ENCODE peak calls at places on chromosomes 11 and 22, in seven cellular contexts. One of them, this sample, is unnamed.

GRCh38 chr22:25153961-25154685 is 45.5 kb upstream of the CRYBB3 start:
- DNase-seq in fibroblast of villous mesenchyme: peak
- DNase-seq in adrenal gland: peak
- DNase-seq in glutamatergic neuron: no peak
- DNase-seq in kidney epithelial cell: peak
- DNase-seq in RWPE1: peak
- DNase-seq in fibroblast of mammary gland: peak
- DNase-seq in this sample: peak

GRCh38 chr11:61092908-61093763 is 9.2 kb upstream of the CD5 start:
- DNase-seq in fibroblast of mammary gland: no peak
- DNase-seq in RWPE1: no peak
- DNase-seq in kidney epithelial cell: no peak
- DNase-seq in fibroblast of villous mesenchyme: no peak
- DNase-seq in glutamatergic neuron: no peak
- DNase-seq in adrenal gland: no peak
- DNase-seq in this sample: no peak

GRCh38 chr11:118911880-118912741 is 13.6 kb downstream of the BCL9L start:
- DNase-seq in adrenal gland: peak
- DNase-seq in glutamatergic neuron: peak
- DNase-seq in fibroblast of villous mesenchyme: peak
- DNase-seq in fibroblast of mammary gland: peak
- DNase-seq in kidney epithelial cell: peak
- DNase-seq in RWPE1: peak
- DNase-seq in this sample: peak

GRCh38 chr11:46529086-46529905 is 64.5 kb downstream of the AMBRA1 start:
- DNase-seq in kidney epithelial cell: no peak
- DNase-seq in adrenal gland: peak
- DNase-seq in glutamatergic neuron: peak
- DNase-seq in fibroblast of villous mesenchyme: peak
- DNase-seq in RWPE1: peak
- DNase-seq in fibroblast of mammary gland: peak
- DNase-seq in this sample: peak

GRCh38 chr11:1873048-1873812 is 18.5 kb downstream of the PRR33 start:
- DNase-seq in glutamatergic neuron: peak
- DNase-seq in fibroblast of villous mesenchyme: peak
- DNase-seq in RWPE1: peak
- DNase-seq in adrenal gland: peak
- DNase-seq in fibroblast of mammary gland: peak
- DNase-seq in kidney epithelial cell: peak
- DNase-seq in this sample: peak

GRCh38 chr11:17388609-17389204 is at the start of gene KCNJ11:
- DNase-seq in glutamatergic neuron: no peak
- DNase-seq in fibroblast of mammary gland: no peak
- DNase-seq in RWPE1: no peak
- DNase-seq in kidney epithelial cell: no peak
- DNase-seq in adrenal gland: no peak
- DNase-seq in fibroblast of villous mesenchyme: no peak
- DNase-seq in this sample: no peak

GRCh38 chr11:74611369-74611861 is 19.0 kb downstream of the POLD3 start:
- DNase-seq in fibroblast of mammary gland: peak
- DNase-seq in adrenal gland: no peak
- DNase-seq in RWPE1: peak
- DNase-seq in glutamatergic neuron: no peak
- DNase-seq in fibroblast of villous mesenchyme: peak
- DNase-seq in kidney epithelial cell: peak
- DNase-seq in this sample: peak

GRCh38 chr11:118670063-118670462 is 9.4 kb downstream of the TREH start:
- DNase-seq in RWPE1: no peak
- DNase-seq in kidney epithelial cell: no peak
- DNase-seq in fibroblast of villous mesenchyme: no peak
- DNase-seq in glutamatergic neuron: no peak
- DNase-seq in fibroblast of mammary gland: no peak
- DNase-seq in adrenal gland: no peak
- DNase-seq in this sample: no peak

GRCh38 chr11:65884716-65885092 is 3.6 kb downstream of the FIBP start:
- DNase-seq in glutamatergic neuron: peak
- DNase-seq in fibroblast of mammary gland: peak
- DNase-seq in adrenal gland: peak
- DNase-seq in kidney epithelial cell: no peak
- DNase-seq in fibroblast of villous mesenchyme: peak
- DNase-seq in RWPE1: peak
- DNase-seq in this sample: peak

GRCh38 chr11:47342036-47342803 is 10.3 kb downstream of the MYBPC3 start:
- DNase-seq in adrenal gland: no peak
- DNase-seq in fibroblast of mammary gland: no peak
- DNase-seq in glutamatergic neuron: no peak
- DNase-seq in kidney epithelial cell: no peak
- DNase-seq in RWPE1: no peak
- DNase-seq in fibroblast of villous mesenchyme: no peak
- DNase-seq in this sample: no peak

GRCh38 chr22:19921544-19922081 is 20.0 kb upstream of the COMT start:
- DNase-seq in kidney epithelial cell: no peak
- DNase-seq in fibroblast of villous mesenchyme: no peak
- DNase-seq in glutamatergic neuron: no peak
- DNase-seq in fibroblast of mammary gland: no peak
- DNase-seq in adrenal gland: no peak
- DNase-seq in RWPE1: no peak
- DNase-seq in this sample: no peak

GRCh38 chr22:39148727-39149535 is 3.5 kb downstream of the CBX7 start:
- DNase-seq in adrenal gland: no peak
- DNase-seq in glutamatergic neuron: no peak
- DNase-seq in kidney epithelial cell: no peak
- DNase-seq in fibroblast of villous mesenchyme: no peak
- DNase-seq in fibroblast of mammary gland: no peak
- DNase-seq in RWPE1: no peak
- DNase-seq in this sample: no peak

GRCh38 chr11:126024143-126024542 is 38.5 kb downstream of the CDON start:
- DNase-seq in kidney epithelial cell: no peak
- DNase-seq in fibroblast of mammary gland: peak
- DNase-seq in adrenal gland: no peak
- DNase-seq in fibroblast of villous mesenchyme: peak
- DNase-seq in RWPE1: no peak
- DNase-seq in glutamatergic neuron: no peak
- DNase-seq in this sample: no peak

GRCh38 chr11:7630002-7630401 is 43.3 kb downstream of the CYB5R2 start:
- DNase-seq in adrenal gland: no peak
- DNase-seq in glutamatergic neuron: no peak
- DNase-seq in fibroblast of villous mesenchyme: no peak
- DNase-seq in fibroblast of mammary gland: no peak
- DNase-seq in RWPE1: no peak
- DNase-seq in kidney epithelial cell: no peak
- DNase-seq in this sample: peak

GRCh38 chr11:57330029-57330428 is 5.3 kb upstream of the TNKS1BP1 start:
- DNase-seq in adrenal gland: no peak
- DNase-seq in kidney epithelial cell: no peak
- DNase-seq in RWPE1: no peak
- DNase-seq in fibroblast of mammary gland: no peak
- DNase-seq in fibroblast of villous mesenchyme: no peak
- DNase-seq in glutamatergic neuron: no peak
- DNase-seq in this sample: no peak

GRCh38 chr11:17537261-17537660 is 7.0 kb downstream of the USH1C start:
- DNase-seq in glutamatergic neuron: no peak
- DNase-seq in kidney epithelial cell: no peak
- DNase-seq in fibroblast of mammary gland: no peak
- DNase-seq in RWPE1: no peak
- DNase-seq in adrenal gland: no peak
- DNase-seq in fibroblast of villous mesenchyme: no peak
- DNase-seq in this sample: no peak

GRCh38 chr11:10426475-10426874 is 28.6 kb upstream of the AMPD3 start:
- DNase-seq in RWPE1: no peak
- DNase-seq in fibroblast of villous mesenchyme: no peak
- DNase-seq in kidney epithelial cell: no peak
- DNase-seq in glutamatergic neuron: no peak
- DNase-seq in adrenal gland: no peak
- DNase-seq in fibroblast of mammary gland: peak
- DNase-seq in this sample: no peak

GRCh38 chr11:10432493-10432892 is 22.6 kb upstream of the AMPD3 start:
- DNase-seq in kidney epithelial cell: no peak
- DNase-seq in fibroblast of villous mesenchyme: no peak
- DNase-seq in RWPE1: no peak
- DNase-seq in fibroblast of mammary gland: no peak
- DNase-seq in glutamatergic neuron: no peak
- DNase-seq in adrenal gland: no peak
- DNase-seq in this sample: no peak

GRCh38 chr11:10432971-10433370 is 22.1 kb upstream of the AMPD3 start:
- DNase-seq in fibroblast of villous mesenchyme: no peak
- DNase-seq in RWPE1: no peak
- DNase-seq in kidney epithelial cell: no peak
- DNase-seq in glutamatergic neuron: no peak
- DNase-seq in fibroblast of mammary gland: no peak
- DNase-seq in adrenal gland: no peak
- DNase-seq in this sample: no peak

GRCh38 chr11:10428453-10428852 is 26.6 kb upstream of the AMPD3 start:
- DNase-seq in RWPE1: no peak
- DNase-seq in adrenal gland: no peak
- DNase-seq in kidney epithelial cell: no peak
- DNase-seq in fibroblast of mammary gland: no peak
- DNase-seq in fibroblast of villous mesenchyme: no peak
- DNase-seq in glutamatergic neuron: no peak
- DNase-seq in this sample: no peak

DNA sequence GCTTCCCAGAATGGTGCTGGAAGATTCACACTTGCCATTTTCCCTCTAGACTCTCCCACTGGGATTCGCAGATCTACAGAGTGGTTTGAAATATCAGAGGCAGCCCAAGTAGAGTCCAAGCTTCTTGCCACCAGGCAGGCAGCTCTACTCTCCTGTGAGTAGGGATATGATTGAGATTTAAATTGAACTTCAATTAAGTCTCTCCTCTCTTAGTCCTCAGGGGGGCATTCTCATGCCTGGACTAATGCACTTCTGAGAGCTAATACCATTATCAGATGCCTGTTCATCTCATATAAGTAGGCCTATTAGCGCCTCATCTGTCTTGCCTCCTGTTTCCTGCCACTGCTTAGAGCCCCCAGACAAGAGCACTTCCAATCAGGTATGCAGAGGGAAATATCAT is 25.5 kb upstream of the AMPD3 start:
- DNase-seq in fibroblast of villous mesenchyme: no peak
- DNase-seq in kidney epithelial cell: no peak
- DNase-seq in RWPE1: no peak
- DNase-seq in adrenal gland: no peak
- DNase-seq in glutamatergic neuron: peak
- DNase-seq in fibroblast of mammary gland: no peak
- DNase-seq in this sample: no peak
- TF ChIP-seq CTCF in fibroblast of villous mesenchyme: no peak
- TF ChIP-seq CTCF in kidney epithelial cell: no peak
- TF ChIP-seq CTCF in RWPE1: no peak
- TF ChIP-seq CTCF in adrenal gland: no peak
- TF ChIP-seq CTCF in glutamatergic neuron: no peak
- TF ChIP-seq CTCF in fibroblast of mammary gland: no peak
- TF ChIP-seq CTCF in this sample: no peak

GRCh38 chr22:35728639-35729308 is 11.1 kb downstream of the APOL5 start:
- DNase-seq in fibroblast of mammary gland: no peak
- DNase-seq in fibroblast of villous mesenchyme: no peak
- DNase-seq in kidney epithelial cell: peak
- DNase-seq in adrenal gland: no peak
- DNase-seq in glutamatergic neuron: no peak
- DNase-seq in RWPE1: no peak
- DNase-seq in this sample: no peak
- TF ChIP-seq CTCF in fibroblast of mammary gland: no peak
- TF ChIP-seq CTCF in fibroblast of villous mesenchyme: no peak
- TF ChIP-seq CTCF in kidney epithelial cell: no peak
- TF ChIP-seq CTCF in adrenal gland: no peak
- TF ChIP-seq CTCF in glutamatergic neuron: no peak
- TF ChIP-seq CTCF in RWPE1: no peak
- TF ChIP-seq CTCF in this sample: no peak

GRCh38 chr11:69104212-69104855 is 51.4 kb upstream of the SMIM38 start:
- DNase-seq in RWPE1: no peak
- DNase-seq in fibroblast of villous mesenchyme: no peak
- DNase-seq in fibroblast of mammary gland: no peak
- DNase-seq in kidney epithelial cell: no peak
- DNase-seq in glutamatergic neuron: peak
- DNase-seq in adrenal gland: no peak
- DNase-seq in this sample: no peak

GRCh38 chr11:69102161-69102695 is 53.5 kb downstream of the TPCN2 start:
- DNase-seq in fibroblast of villous mesenchyme: no peak
- DNase-seq in RWPE1: no peak
- DNase-seq in fibroblast of mammary gland: no peak
- DNase-seq in adrenal gland: no peak
- DNase-seq in kidney epithelial cell: no peak
- DNase-seq in glutamatergic neuron: no peak
- DNase-seq in this sample: no peak

GRCh38 chr11:69101792-69102152 is 53.0 kb downstream of the TPCN2 start:
- DNase-seq in glutamatergic neuron: peak
- DNase-seq in RWPE1: no peak
- DNase-seq in kidney epithelial cell: no peak
- DNase-seq in fibroblast of villous mesenchyme: no peak
- DNase-seq in fibroblast of mammary gland: no peak
- DNase-seq in adrenal gland: no peak
- DNase-seq in this sample: no peak

GRCh38 chr11:69101100-69101791 is 52.5 kb downstream of the TPCN2 start:
- DNase-seq in fibroblast of mammary gland: peak
- DNase-seq in fibroblast of villous mesenchyme: peak
- DNase-seq in glutamatergic neuron: peak
- DNase-seq in kidney epithelial cell: no peak
- DNase-seq in adrenal gland: peak
- DNase-seq in RWPE1: peak
- DNase-seq in this sample: peak

DNA sequence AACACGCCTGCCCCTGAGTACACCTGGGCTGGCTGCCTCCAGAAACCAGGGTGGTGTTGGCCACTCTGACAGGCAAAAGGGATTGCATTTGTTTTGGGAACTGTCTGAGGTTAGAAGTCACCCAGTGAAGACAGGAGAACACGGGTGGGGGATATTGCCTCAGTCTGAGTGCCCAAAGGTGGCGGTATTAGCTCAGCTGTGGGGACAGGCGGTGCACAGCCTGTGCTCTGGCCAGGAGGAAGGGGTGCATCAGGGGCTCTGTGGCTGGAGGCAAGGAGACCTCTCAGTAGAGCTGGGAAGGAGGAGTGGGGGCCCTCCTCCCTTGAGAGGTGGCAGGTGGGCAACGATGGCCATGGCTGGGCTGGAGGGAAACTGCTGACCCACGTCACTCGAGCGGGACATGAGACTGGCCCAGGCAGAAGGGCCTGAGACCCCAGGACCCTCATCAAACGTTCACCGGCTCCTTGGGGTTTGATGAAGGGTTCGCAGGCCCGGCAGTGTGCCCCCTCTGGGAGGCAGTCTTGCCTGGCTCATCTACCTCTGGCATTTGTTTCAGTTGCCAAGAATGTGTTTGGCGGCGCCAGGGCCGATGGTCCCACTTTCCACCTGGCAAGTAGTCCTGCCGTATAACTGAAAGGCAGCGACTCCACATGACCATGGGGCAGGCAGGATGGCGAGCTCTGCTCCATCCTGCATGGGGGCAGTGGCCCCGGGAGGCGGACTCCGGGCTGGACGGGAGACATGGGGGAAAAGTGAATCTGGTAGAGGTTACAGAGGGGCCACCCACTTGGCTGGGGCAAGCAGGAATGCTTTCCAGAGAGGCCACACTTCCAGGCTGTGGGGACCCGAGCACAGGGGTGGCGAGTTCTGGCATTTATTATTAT is 52.8 kb upstream of the SMIM38 start:
- DNase-seq in RWPE1: no peak
- DNase-seq in kidney epithelial cell: no peak
- DNase-seq in fibroblast of mammary gland: peak
- DNase-seq in fibroblast of villous mesenchyme: no peak
- DNase-seq in glutamatergic neuron: peak
- DNase-seq in adrenal gland: no peak
- DNase-seq in this sample: no peak
- TF ChIP-seq CTCF in RWPE1: no peak
- TF ChIP-seq CTCF in kidney epithelial cell: no peak
- TF ChIP-seq CTCF in fibroblast of mammary gland: peak
- TF ChIP-seq CTCF in fibroblast of villous mesenchyme: no peak
- TF ChIP-seq CTCF in glutamatergic neuron: no peak
- TF ChIP-seq CTCF in adrenal gland: no peak
- TF ChIP-seq CTCF in this sample: peak

GRCh38 chr11:77066229-77067023 is at the start of gene CAPN5:
- DNase-seq in fibroblast of villous mesenchyme: peak
- DNase-seq in RWPE1: peak
- DNase-seq in glutamatergic neuron: peak
- DNase-seq in adrenal gland: peak
- DNase-seq in fibroblast of mammary gland: peak
- DNase-seq in kidney epithelial cell: peak
- DNase-seq in this sample: peak
- TF ChIP-seq CTCF in fibroblast of villous mesenchyme: peak
- TF ChIP-seq CTCF in RWPE1: peak
- TF ChIP-seq CTCF in glutamatergic neuron: peak
- TF ChIP-seq CTCF in adrenal gland: peak
- TF ChIP-seq CTCF in fibroblast of mammary gland: peak
- TF ChIP-seq CTCF in kidney epithelial cell: peak
- TF ChIP-seq CTCF in this sample: peak